ENCODE peak calls at places on chromosomes 7 and 10, in four cellular contexts. B is CD8-positive, alpha-beta memory T cell; S is GM04503; G is NAMALWA. Q is an unnamed sample.

GRCh38 chr10:46265981-46266505 is 20.8 kb upstream of the ANTXRL start:
- DNase-seq in B (peak), S (no peak), G (peak), Q (no peak)

GRCh38 chr7:47314728-47315601 is 266.9 kb downstream of the TNS3 start:
- DNase-seq in B (no peak), S (no peak), G (no peak), Q (no peak)

GRCh38 chr10:119165171-119166110 is at the start of gene SFXN4:
- DNase-seq in B (peak), S (peak), G (peak), Q (no peak)

GRCh38 chr7:120793213-120793936 is 64.6 kb downstream of the TSPAN12 start:
- DNase-seq in B (no peak), S (no peak), G (no peak), Q (no peak)

GRCh38 chr7:20330797-20331230 is at the start of gene ITGB8:
- DNase-seq in B (no peak), S (no peak), G (no peak), Q (no peak)

GRCh38 chr10:82982110-82982608 is 1107.2 kb downstream of the NRG3 start:
- DNase-seq in B (no peak), S (peak), G (no peak), Q (peak)

GRCh38 chr10:49036638-49037037 is 78.7 kb downstream of the VSTM4 start:
- DNase-seq in B (no peak), S (no peak), G (no peak), Q (no peak)

GRCh38 chr10:36802523-36803153 is 322.8 kb upstream of the ANKRD30A start:
- DNase-seq in B (no peak), S (no peak), G (no peak), Q (no peak)

GRCh38 chr7:40194743-40195142 is 59.9 kb downstream of the SUGCT start:
- DNase-seq in B (no peak), S (peak), G (no peak), Q (no peak)

GRCh38 chr10:44974628-44975431 is 3.8 kb downstream of the DEPP1 start:
- DNase-seq in B (peak), S (no peak), G (peak), Q (no peak)

GRCh38 chr10:5645375-5645774 is 21.0 kb downstream of the ASB13 start:
- DNase-seq in B (no peak), S (no peak), G (peak), Q (no peak)

GRCh38 chr7:37151741-37152413 is 296.8 kb downstream of the ELMO1 start:
- DNase-seq in B (no peak), S (no peak), G (no peak), Q (no peak)

GRCh38 chr10:4982764-4983226 is 19.6 kb downstream of the AKR1C1 start:
- DNase-seq in B (no peak), S (no peak), G (no peak), Q (no peak)

GRCh38 chr10:16545126-16545736 is 23.6 kb upstream of the C1QL3 start:
- DNase-seq in B (no peak), S (peak), G (peak), Q (no peak)

GRCh38 chr10:58856508-58857240 is 319.8 kb upstream of the PHYHIPL start:
- DNase-seq in B (no peak), S (peak), G (no peak), Q (peak)

GRCh38 chr10:69888882-69889584 is 87.3 kb downstream of the COL13A1 start:
- DNase-seq in B (no peak), S (no peak), G (no peak), Q (no peak)

GRCh38 chr10:122307669-122308486 is 36.8 kb downstream of the BTBD16 start:
- DNase-seq in B (no peak), S (peak), G (peak), Q (peak)

GRCh38 chr7:86762129-86762528 is 118.4 kb downstream of the GRM3 start:
- DNase-seq in B (no peak), S (no peak), G (no peak), Q (no peak)

GRCh38 chr10:128498378-128498730 is 372.1 kb upstream of the MKI67 start:
- DNase-seq in B (no peak), S (no peak), G (peak), Q (no peak)

GRCh38 chr10:31635415-31636065 is 293.1 kb downstream of the ARHGAP12 start:
- DNase-seq in B (no peak), S (no peak), G (no peak), Q (no peak)

GRCh38 chr7:55593515-55594318 is 21.4 kb upstream of the VOPP1 start:
- DNase-seq in B (peak), S (no peak), G (peak), Q (no peak)

GRCh38 chr10:101047961-101048892 is 13.6 kb upstream of the KAZALD1 start:
- DNase-seq in B (no peak), S (no peak), G (no peak), Q (no peak)

GRCh38 chr10:80259405-80259871 is 30.0 kb downstream of the MAT1A start:
- DNase-seq in B (no peak), S (no peak), G (no peak), Q (no peak)

GRCh38 chr10:3886666-3887251 is 101.8 kb upstream of the KLF6 start:
- DNase-seq in B (no peak), S (peak), G (no peak), Q (no peak)

GRCh38 chr10:110642980-110643655 is 1.0 kb upstream of the RBM20 start:
- DNase-seq in B (no peak), S (no peak), G (no peak), Q (no peak)

GRCh38 chr10:104437226-104437625 is 83.6 kb downstream of the CFAP58 start:
- DNase-seq in B (no peak), S (no peak), G (no peak), Q (no peak)

GRCh38 chr7:143434660-143435059 is 8.6 kb upstream of the TAS2R60 start:
- DNase-seq in B (no peak), S (no peak), G (no peak), Q (no peak)

GRCh38 chr7:92246363-92247101 is 758 bp downstream of the ANKIB1 start:
- DNase-seq in B (peak), S (no peak), G (peak), Q (no peak)

GRCh38 chr7:78179827-78180226 is 381.3 kb downstream of the PHTF2 start:
- DNase-seq in B (no peak), S (no peak), G (no peak), Q (no peak)

GRCh38 chr7:67916571-67916970 is 919.9 kb downstream of the TYW1 start:
- DNase-seq in B (no peak), S (no peak), G (no peak), Q (no peak)

GRCh38 chr10:89946106-89946505 is 244.7 kb downstream of the KIF20B start:
- DNase-seq in B (no peak), S (no peak), G (peak), Q (no peak)

GRCh38 chr10:71902351-71902750 is 51.3 kb upstream of the PSAP start:
- DNase-seq in B (no peak), S (no peak), G (no peak), Q (no peak)

GRCh38 chr7:1889556-1890181 is 219.6 kb downstream of the ELFN1 start:
- DNase-seq in B (no peak), S (no peak), G (no peak), Q (no peak)

GRCh38 chr7:142438235-142438922 is 180.5 kb upstream of the PRSS58 start:
- DNase-seq in B (no peak), S (no peak), G (peak), Q (no peak)

Q was measured in HS-5.